ENCODE peak calls at places on chromosomes 11 and 22, in nine cellular contexts. K is upper lobe of left lung, T is H1, G is body of pancreas, R is HCT116, I is adrenal gland, U is HepG2, P is IMR-90, N is A549. W is an unnamed sample.

GRCh38 chr22:46073683-46074504 is 76.4 kb upstream of the PPARA start:
- DNase-seq in I (peak), K (peak), N (no peak), R (no peak), T (no peak), U (no peak), P (peak), G (peak), W (no peak)

GRCh38 chr22:31212783-31213626 is 907 bp downstream of the LIMK2 start:
- DNase-seq in I (no peak), R (no peak), N (no peak), K (no peak), U (no peak), P (no peak), T (peak), G (no peak), W (no peak)

GRCh38 chr11:210122-210802 is 2.8 kb downstream of the RIC8A start:
- DNase-seq in G (no peak), R (no peak), N (peak), P (peak), I (no peak), T (no peak), K (no peak), U (no peak), W (no peak)

GRCh38 chr11:129785383-129786111 is 30.1 kb upstream of the TMEM45B start:
- DNase-seq in G (no peak), N (no peak), I (no peak), T (no peak), P (peak), K (no peak), R (no peak), U (peak), W (no peak)

GRCh38 chr11:134510171-134510570 is 98.1 kb upstream of the B3GAT1 start:
- DNase-seq in K (peak), T (no peak), I (no peak), U (no peak), G (no peak), R (no peak), N (no peak), P (no peak), W (no peak)

GRCh38 chr11:79092791-79093313 is 348.0 kb downstream of the TENM4 start:
- DNase-seq in T (no peak), R (peak), P (peak), N (no peak), K (no peak), G (no peak), U (no peak), I (peak), W (peak)

GRCh38 chr22:28268845-28269244 is 349.8 kb upstream of the PITPNB start:
- DNase-seq in I (no peak), P (no peak), U (no peak), G (no peak), K (no peak), T (no peak), N (no peak), R (no peak), W (peak)

GRCh38 chr11:23973244-23973643 is 523.6 kb upstream of the LUZP2 start:
- DNase-seq in T (no peak), R (no peak), G (no peak), N (no peak), U (no peak), I (no peak), K (no peak), P (no peak), W (no peak)

GRCh38 chr11:12963789-12964536 is 45.2 kb upstream of the RASSF10 start:
- DNase-seq in K (no peak), U (peak), N (peak), P (peak), T (peak), R (peak), G (peak), I (peak), W (peak)

GRCh38 chr11:114684636-114685035 is 6.3 kb downstream of the NXPE2 start:
- DNase-seq in K (no peak), R (no peak), N (no peak), T (no peak), U (no peak), P (no peak), I (no peak), G (no peak), W (no peak)

GRCh38 chr11:60871378-60872061 is 4.2 kb downstream of the ZP1 start:
- DNase-seq in R (no peak), P (peak), U (no peak), I (peak), N (no peak), T (no peak), G (no peak), K (no peak), W (no peak)

GRCh38 chr11:47917643-47918369 is 62.6 kb upstream of the PTPRJ start:
- DNase-seq in T (no peak), N (peak), P (peak), R (peak), K (no peak), U (peak), I (peak), G (peak), W (peak)
- TF ChIP-seq POLR2A in T (no peak), N (no peak), P (no peak), R (no peak), K (peak), U (no peak), I (no peak), G (peak), W (no peak)

GRCh38 chr11:94658888-94659287 is 91.7 kb downstream of the PIWIL4 start:
- DNase-seq in N (no peak), P (no peak), R (no peak), G (no peak), K (no peak), I (no peak), U (no peak), T (no peak), W (no peak)

GRCh38 chr11:94655951-94656350 is 88.8 kb downstream of the PIWIL4 start:
- DNase-seq in G (no peak), I (no peak), U (no peak), T (no peak), P (no peak), K (no peak), R (no peak), N (no peak), W (no peak)

GRCh38 chr11:94658386-94658785 is 91.2 kb downstream of the PIWIL4 start:
- DNase-seq in T (no peak), K (no peak), P (no peak), N (no peak), U (no peak), R (no peak), I (no peak), G (peak), W (peak)

GRCh38 chr11:94656968-94657367 is 89.8 kb downstream of the PIWIL4 start:
- DNase-seq in P (no peak), G (no peak), K (no peak), U (no peak), I (no peak), T (no peak), R (no peak), N (no peak), W (no peak)

DNA sequence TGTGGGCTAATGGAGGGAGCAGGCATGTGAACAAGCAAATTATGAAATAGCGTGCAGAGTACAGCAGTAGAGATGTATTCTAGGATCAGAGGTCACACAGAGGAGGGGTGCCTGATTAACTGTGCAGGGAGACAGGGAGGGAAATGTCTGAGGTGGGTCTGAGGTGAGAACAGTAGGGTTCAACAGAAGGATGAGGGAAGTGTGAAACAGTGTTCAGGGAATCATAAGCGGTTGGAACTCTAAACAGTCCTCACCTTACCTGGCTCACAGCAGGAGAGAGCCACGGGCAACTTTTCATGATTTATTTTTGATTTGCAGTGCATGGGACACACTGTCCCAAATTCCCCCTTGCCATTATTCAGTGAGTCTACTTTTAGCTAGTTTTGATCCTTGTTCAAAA is 90.5 kb downstream of the PIWIL4 start:
- DNase-seq in K (no peak), R (no peak), G (no peak), T (no peak), I (no peak), U (no peak), N (no peak), P (no peak), W (no peak)
- TF ChIP-seq CTCF in K (no peak), R (no peak), G (no peak), T (no peak), I (no peak), U (no peak), N (no peak), P (no peak), W (no peak)

GRCh38 chr11:69656536-69657455 is 15.8 kb downstream of the CCND1 start:
- DNase-seq in R (no peak), K (peak), I (no peak), N (no peak), G (peak), T (peak), P (peak), U (no peak), W (no peak)
- H3K27ac ChIP-seq in R (no peak), K (no peak), I (no peak), N (peak), G (no peak), T (no peak), P (no peak), U (peak), W (no peak)

DNA sequence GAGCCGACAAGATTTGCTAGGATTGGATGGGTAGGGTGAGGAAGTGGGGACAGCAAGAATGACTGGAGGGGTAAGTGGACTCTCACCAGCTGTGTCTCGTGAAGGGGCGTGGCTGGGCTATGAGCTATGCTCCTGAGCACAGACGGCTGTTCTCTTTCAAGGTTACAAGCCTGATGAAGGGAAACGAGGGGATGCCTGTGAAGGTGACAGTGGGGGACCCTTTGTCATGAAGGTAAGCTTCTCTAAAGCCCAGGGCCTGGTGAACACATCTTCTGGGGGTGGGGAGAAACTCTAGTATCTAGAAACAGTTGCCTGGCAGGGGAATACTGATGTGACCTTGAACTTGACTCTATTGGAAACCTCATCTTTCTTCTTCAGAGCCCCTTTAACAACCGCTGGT is 19.9 kb downstream of the F2 start:
- DNase-seq in N (no peak), K (no peak), I (no peak), P (no peak), T (no peak), U (no peak), G (no peak), R (no peak), W (no peak)
- TF ChIP-seq POLR2A in N (no peak), K (no peak), I (no peak), P (no peak), T (peak), U (peak), G (no peak), R (no peak), W (no peak)

W was measured in prostate gland.